ENCODE peak calls at places on chromosomes 3 and 15, in five cellular contexts. One of them, this sample, is unnamed. For H3K4me1 and H3K27me3, the result is how much of the 10 kb centered on the place peaks cover.

GRCh38 chr15:68210409-68210756 is 5.3 kb upstream of the CALML4 start:
- DNase-seq in Panc1: no peak
- DNase-seq in left ventricle myocardium inferior: peak
- DNase-seq in sigmoid colon: no peak
- DNase-seq in SJSA1: no peak
- DNase-seq in this sample: no peak

GRCh38 chr3:10272977-10273376 is 19.8 kb downstream of the GHRL start:
- DNase-seq in SJSA1: no peak
- DNase-seq in left ventricle myocardium inferior: no peak
- DNase-seq in Panc1: no peak
- DNase-seq in sigmoid colon: no peak
- DNase-seq in this sample: no peak

GRCh38 chr3:137768361-137769320 is 4.5 kb downstream of the SOX14 start:
- DNase-seq in Panc1: no peak
- DNase-seq in SJSA1: no peak
- DNase-seq in sigmoid colon: no peak
- DNase-seq in left ventricle myocardium inferior: no peak
- DNase-seq in this sample: no peak

GRCh38 chr3:101128786-101129185 is 135.6 kb upstream of the ABI3BP start:
- DNase-seq in Panc1: no peak
- DNase-seq in SJSA1: no peak
- DNase-seq in sigmoid colon: no peak
- DNase-seq in left ventricle myocardium inferior: no peak
- DNase-seq in this sample: peak

GRCh38 chr3:146308682-146309081 is 57.8 kb upstream of the PLSCR4 start:
- DNase-seq in SJSA1: no peak
- DNase-seq in left ventricle myocardium inferior: no peak
- DNase-seq in sigmoid colon: no peak
- DNase-seq in Panc1: no peak
- DNase-seq in this sample: no peak

GRCh38 chr3:134791992-134792391 is 3.1 kb upstream of the EPHB1 start:
- DNase-seq in SJSA1: no peak
- DNase-seq in Panc1: no peak
- DNase-seq in sigmoid colon: no peak
- DNase-seq in left ventricle myocardium inferior: no peak
- DNase-seq in this sample: no peak

GRCh38 chr3:186787642-186788481 is 4.5 kb downstream of the EIF4A2 start:
- DNase-seq in left ventricle myocardium inferior: no peak
- DNase-seq in Panc1: no peak
- DNase-seq in SJSA1: no peak
- DNase-seq in sigmoid colon: no peak
- DNase-seq in this sample: no peak

GRCh38 chr3:146072824-146073223 is 88.2 kb downstream of the PLOD2 start:
- DNase-seq in SJSA1: no peak
- DNase-seq in left ventricle myocardium inferior: no peak
- DNase-seq in Panc1: no peak
- DNase-seq in sigmoid colon: no peak
- DNase-seq in this sample: no peak

GRCh38 chr15:75061272-75061671 is 37.9 kb downstream of the PPCDC start:
- DNase-seq in Panc1: no peak
- DNase-seq in left ventricle myocardium inferior: no peak
- DNase-seq in sigmoid colon: no peak
- DNase-seq in SJSA1: peak
- DNase-seq in this sample: no peak

GRCh38 chr15:82091636-82092140 is 45.9 kb upstream of the MEX3B start:
- DNase-seq in sigmoid colon: no peak
- DNase-seq in left ventricle myocardium inferior: no peak
- DNase-seq in Panc1: no peak
- DNase-seq in SJSA1: no peak
- DNase-seq in this sample: no peak

GRCh38 chr15:74053497-74053896 is 28.9 kb downstream of the GOLGA6A start:
- DNase-seq in left ventricle myocardium inferior: no peak
- DNase-seq in Panc1: no peak
- DNase-seq in sigmoid colon: no peak
- DNase-seq in SJSA1: no peak
- DNase-seq in this sample: no peak

GRCh38 chr3:196813903-196814302 is 53.8 kb upstream of the SENP5 start:
- DNase-seq in left ventricle myocardium inferior: no peak
- DNase-seq in Panc1: no peak
- DNase-seq in SJSA1: no peak
- DNase-seq in sigmoid colon: no peak
- DNase-seq in this sample: no peak

GRCh38 chr3:139173372-139174108 is 128.8 kb upstream of the PRR23C start:
- DNase-seq in Panc1: peak
- DNase-seq in sigmoid colon: no peak
- DNase-seq in SJSA1: no peak
- DNase-seq in left ventricle myocardium inferior: no peak
- DNase-seq in this sample: no peak

GRCh38 chr3:168096210-168096795 is 579 bp upstream of the GOLIM4 start:
- DNase-seq in sigmoid colon: no peak
- DNase-seq in Panc1: peak
- DNase-seq in SJSA1: peak
- DNase-seq in left ventricle myocardium inferior: peak
- DNase-seq in this sample: peak

GRCh38 chr15:93111451-93111850 is 22.4 kb upstream of the RGMA start:
- DNase-seq in SJSA1: no peak
- DNase-seq in sigmoid colon: no peak
- DNase-seq in left ventricle myocardium inferior: no peak
- DNase-seq in Panc1: no peak
- DNase-seq in this sample: no peak

GRCh38 chr3:32147935-32148334 is 41.5 kb downstream of the GPD1L start:
- DNase-seq in SJSA1: no peak
- DNase-seq in left ventricle myocardium inferior: no peak
- DNase-seq in sigmoid colon: no peak
- DNase-seq in Panc1: no peak
- DNase-seq in this sample: no peak

GRCh38 chr15:40252438-40253178 is 13.7 kb downstream of the PAK6 start:
- DNase-seq in SJSA1: no peak
- DNase-seq in Panc1: no peak
- DNase-seq in left ventricle myocardium inferior: peak
- DNase-seq in sigmoid colon: no peak
- DNase-seq in this sample: peak

GRCh38 chr15:69160976-69161877 is 792 bp downstream of the GLCE start:
- DNase-seq in SJSA1: peak
- DNase-seq in sigmoid colon: peak
- DNase-seq in left ventricle myocardium inferior: peak
- DNase-seq in Panc1: no peak
- DNase-seq in this sample: peak

GRCh38 chr3:10376353-10376752 is 55.4 kb upstream of the SEC13 start:
- DNase-seq in Panc1: no peak
- DNase-seq in sigmoid colon: no peak
- DNase-seq in left ventricle myocardium inferior: no peak
- DNase-seq in SJSA1: no peak
- DNase-seq in this sample: no peak

GRCh38 chr15:64893481-64894394 is 18.0 kb upstream of the ANKDD1A start:
- DNase-seq in SJSA1: peak
- DNase-seq in sigmoid colon: peak
- DNase-seq in left ventricle myocardium inferior: peak
- DNase-seq in Panc1: no peak
- DNase-seq in this sample: peak

GRCh38 chr3:159263750-159264561 is 462.1 kb downstream of the MFSD1 start:
- DNase-seq in sigmoid colon: no peak
- DNase-seq in SJSA1: no peak
- DNase-seq in left ventricle myocardium inferior: no peak
- DNase-seq in Panc1: no peak
- DNase-seq in this sample: peak

GRCh38 chr3:99891610-99892285 is 74.1 kb downstream of the CMSS1 start:
- DNase-seq in Panc1: no peak
- DNase-seq in left ventricle myocardium inferior: no peak
- DNase-seq in SJSA1: no peak
- DNase-seq in sigmoid colon: no peak
- DNase-seq in this sample: no peak

GRCh38 chr3:154969366-154969765 is 110.8 kb upstream of the MME start:
- DNase-seq in Panc1: no peak
- DNase-seq in left ventricle myocardium inferior: no peak
- DNase-seq in sigmoid colon: no peak
- DNase-seq in SJSA1: no peak
- DNase-seq in this sample: no peak

GRCh38 chr15:54026891-54027290 is 48.6 kb downstream of the UNC13C start:
- DNase-seq in left ventricle myocardium inferior: no peak
- DNase-seq in Panc1: no peak
- DNase-seq in SJSA1: no peak
- DNase-seq in sigmoid colon: no peak
- DNase-seq in this sample: no peak

GRCh38 chr3:171157286-171157685 is 130.8 kb upstream of the SLC2A2 start:
- DNase-seq in left ventricle myocardium inferior: peak
- DNase-seq in Panc1: no peak
- DNase-seq in SJSA1: no peak
- DNase-seq in sigmoid colon: no peak
- DNase-seq in this sample: no peak

GRCh38 chr3:179732661-179733348 is 80.0 kb downstream of the USP13 start:
- DNase-seq in left ventricle myocardium inferior: peak
- DNase-seq in sigmoid colon: no peak
- DNase-seq in SJSA1: no peak
- DNase-seq in Panc1: no peak
- DNase-seq in this sample: no peak

GRCh38 chr15:42203891-42204290 is 4.2 kb downstream of the VPS39 start:
- DNase-seq in left ventricle myocardium inferior: no peak
- DNase-seq in sigmoid colon: no peak
- DNase-seq in SJSA1: no peak
- DNase-seq in Panc1: no peak
- DNase-seq in this sample: no peak

GRCh38 chr15:39969871-39970270 is 36.0 kb downstream of the EIF2AK4 start:
- DNase-seq in sigmoid colon: peak
- DNase-seq in left ventricle myocardium inferior: peak
- DNase-seq in SJSA1: no peak
- DNase-seq in Panc1: no peak
- DNase-seq in this sample: peak

GRCh38 chr3:133547432-133548041 is 25.9 kb upstream of the CDV3 start:
- DNase-seq in Panc1: no peak
- DNase-seq in sigmoid colon: peak
- DNase-seq in SJSA1: peak
- DNase-seq in left ventricle myocardium inferior: peak
- DNase-seq in this sample: no peak
- H3K4me3 ChIP-seq in Panc1: no peak
- H3K4me3 ChIP-seq in sigmoid colon: no peak
- H3K4me3 ChIP-seq in SJSA1: no peak
- H3K4me3 ChIP-seq in left ventricle myocardium inferior: no peak
- H3K4me3 ChIP-seq in this sample: no peak

DNA sequence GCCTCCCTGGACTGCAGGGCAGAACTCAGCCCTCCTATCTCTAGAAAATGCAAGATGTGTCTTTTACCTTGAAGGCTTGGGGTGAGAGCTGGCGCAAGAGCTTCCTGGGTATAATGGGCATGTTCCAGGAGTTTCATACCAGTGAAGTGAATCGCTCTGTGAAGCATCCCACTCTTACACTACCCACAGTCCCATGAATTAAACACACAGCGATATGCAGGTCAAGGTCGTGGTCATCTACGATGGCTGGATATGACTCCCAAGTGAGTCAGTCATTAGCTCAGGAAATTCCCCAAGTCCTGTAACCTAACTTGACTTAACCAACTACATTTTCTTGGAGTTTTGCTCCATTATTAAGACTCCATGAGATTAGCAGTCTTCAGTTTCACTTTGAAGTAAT is 439.7 kb downstream of the NTRK3 start:
- DNase-seq in left ventricle myocardium inferior: no peak
- DNase-seq in SJSA1: peak
- DNase-seq in Panc1: peak
- DNase-seq in sigmoid colon: no peak
- DNase-seq in this sample: no peak
- H3K4me1 ChIP-seq in left ventricle myocardium inferior: under half
- H3K4me1 ChIP-seq in SJSA1: under half
- H3K4me1 ChIP-seq in Panc1: under half
- H3K4me1 ChIP-seq in sigmoid colon: under half
- H3K4me1 ChIP-seq in this sample: under half

GRCh38 chr15:44034334-44034733 is 160.7 kb downstream of the FRMD5 start:
- DNase-seq in SJSA1: no peak
- DNase-seq in sigmoid colon: no peak
- DNase-seq in left ventricle myocardium inferior: no peak
- DNase-seq in Panc1: no peak
- DNase-seq in this sample: no peak

GRCh38 chr15:44028349-44028748 is 166.7 kb downstream of the FRMD5 start:
- DNase-seq in left ventricle myocardium inferior: no peak
- DNase-seq in SJSA1: no peak
- DNase-seq in sigmoid colon: no peak
- DNase-seq in Panc1: no peak
- DNase-seq in this sample: no peak

GRCh38 chr15:44029940-44030568 is 165.0 kb downstream of the FRMD5 start:
- DNase-seq in SJSA1: no peak
- DNase-seq in left ventricle myocardium inferior: no peak
- DNase-seq in sigmoid colon: no peak
- DNase-seq in Panc1: no peak
- DNase-seq in this sample: no peak

GRCh38 chr15:44033894-44034293 is 161.2 kb downstream of the FRMD5 start:
- DNase-seq in SJSA1: no peak
- DNase-seq in Panc1: peak
- DNase-seq in left ventricle myocardium inferior: no peak
- DNase-seq in sigmoid colon: no peak
- DNase-seq in this sample: no peak

DNA sequence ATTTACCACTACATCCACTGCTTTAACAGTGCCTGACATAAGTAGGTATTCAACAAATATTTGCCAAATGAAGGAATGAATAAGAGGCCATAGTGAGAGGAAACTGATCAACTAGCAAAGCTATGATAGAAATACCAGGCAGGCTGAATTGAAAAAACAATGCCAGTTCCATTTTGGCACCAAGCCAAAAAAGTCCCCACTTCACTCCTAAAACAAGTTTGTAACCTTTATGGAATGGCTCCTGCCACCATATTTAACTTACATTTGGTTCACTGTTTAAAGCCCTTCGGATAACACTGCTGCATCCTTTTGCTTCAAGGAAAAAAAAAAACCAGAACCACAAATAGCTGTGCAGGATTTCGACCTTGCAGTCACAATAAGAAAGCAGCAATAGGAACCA is 166.1 kb downstream of the FRMD5 start:
- DNase-seq in left ventricle myocardium inferior: no peak
- DNase-seq in SJSA1: no peak
- DNase-seq in sigmoid colon: no peak
- DNase-seq in Panc1: no peak
- DNase-seq in this sample: no peak
- H3K27me3 ChIP-seq in left ventricle myocardium inferior: under half
- H3K27me3 ChIP-seq in SJSA1: under half
- H3K27me3 ChIP-seq in sigmoid colon: under half
- H3K27me3 ChIP-seq in Panc1: under half
- H3K27me3 ChIP-seq in this sample: under half

GRCh38 chr15:78265752-78266224 is 1.4 kb downstream of the DNAJA4 start:
- DNase-seq in Panc1: no peak
- DNase-seq in SJSA1: no peak
- DNase-seq in sigmoid colon: no peak
- DNase-seq in left ventricle myocardium inferior: no peak
- DNase-seq in this sample: no peak

GRCh38 chr15:78266229-78266628 is 1.9 kb downstream of the DNAJA4 start:
- DNase-seq in sigmoid colon: no peak
- DNase-seq in Panc1: no peak
- DNase-seq in SJSA1: no peak
- DNase-seq in left ventricle myocardium inferior: no peak
- DNase-seq in this sample: no peak

GRCh38 chr15:78263907-78264303 is 457 bp upstream of the DNAJA4 start:
- DNase-seq in Panc1: no peak
- DNase-seq in sigmoid colon: no peak
- DNase-seq in SJSA1: no peak
- DNase-seq in left ventricle myocardium inferior: no peak
- DNase-seq in this sample: peak

GRCh38 chr15:78264304-78265136 is at the start of gene DNAJA4:
- DNase-seq in Panc1: no peak
- DNase-seq in SJSA1: no peak
- DNase-seq in left ventricle myocardium inferior: peak
- DNase-seq in sigmoid colon: peak
- DNase-seq in this sample: peak

GRCh38 chr15:78265137-78265460 is 737 bp downstream of the DNAJA4 start:
- DNase-seq in Panc1: no peak
- DNase-seq in SJSA1: no peak
- DNase-seq in sigmoid colon: no peak
- DNase-seq in left ventricle myocardium inferior: no peak
- DNase-seq in this sample: no peak
- H3K4me3 ChIP-seq in Panc1: peak
- H3K4me3 ChIP-seq in SJSA1: no peak
- H3K4me3 ChIP-seq in sigmoid colon: peak
- H3K4me3 ChIP-seq in left ventricle myocardium inferior: peak
- H3K4me3 ChIP-seq in this sample: peak

This sample was measured in small intestine.